ENCODE peak calls at places on chromosomes 16 and 17, in seven cellular contexts. M is mesendoderm, N is neuronal stem cell, H is H9, C is IMR-90, A is H1, P is trophoblast cell. D is an unnamed sample.
A peak's percentile ranks its signal among the peaks of the same experiment; 100 is the strongest.

GRCh38 chr17:37494971-37495370 is 5.3 kb downstream of the DUSP14 start:
- DNase-seq in H (peak; percentile 56), A (no peak), N (no peak), P (no peak), M (no peak), C (no peak), D (no peak)

GRCh38 chr17:32527146-32527545 is 40.4 kb downstream of the CDK5R1 start:
- DNase-seq in H (no peak), M (no peak), A (no peak), C (no peak), P (no peak), N (no peak), D (no peak)

GRCh38 chr17:73575470-73576235 is 68.6 kb downstream of the SDK2 start:
- DNase-seq in M (no peak), N (no peak), C (no peak), P (peak; percentile 11), A (no peak), H (no peak), D (no peak)

GRCh38 chr16:87628940-87629339 is 26.6 kb downstream of the JPH3 start:
- DNase-seq in P (peak; percentile 87), H (no peak), N (no peak), M (peak; percentile 67), C (peak; percentile 28), A (no peak), D (peak; percentile 50)

GRCh38 chr16:4768549-4769305 is 1.8 kb upstream of the ZNF500 start:
- DNase-seq in N (peak; percentile 96), M (peak; percentile 98), C (peak; percentile 92), P (peak; percentile 96), A (peak; percentile 82), H (peak; percentile 98), D (peak; percentile 95)

GRCh38 chr16:51592013-51592501 is 441.0 kb upstream of the SALL1 start:
- DNase-seq in C (no peak), P (no peak), N (no peak), M (no peak), A (no peak), H (no peak), D (no peak)

GRCh38 chr17:41917192-41917591 is 1.6 kb downstream of the ACLY start:
- DNase-seq in N (no peak), M (no peak), A (no peak), C (peak; percentile 59), H (no peak), P (no peak), D (peak; percentile 38)

GRCh38 chr17:40310882-40311391 is 2.0 kb downstream of the RARA start:
- DNase-seq in H (no peak), C (no peak), A (no peak), M (no peak), P (no peak), N (no peak), D (no peak)

GRCh38 chr16:11439790-11440656 is 94.8 kb downstream of the RMI2 start:
- DNase-seq in C (no peak), A (no peak), N (no peak), P (no peak), H (no peak), M (peak; percentile 8), D (no peak)

GRCh38 chr16:4698321-4699029 is 5.1 kb downstream of the NUDT16L1 start:
- DNase-seq in C (no peak), A (no peak), M (no peak), P (no peak), N (no peak), H (no peak), D (no peak)

GRCh38 chr17:78939615-78940014 is 14.4 kb upstream of the TIMP2 start:
- DNase-seq in N (no peak), C (peak; percentile 52), H (no peak), P (no peak), A (no peak), M (no peak), D (no peak)

GRCh38 chr17:66415366-66416206 is 113.2 kb downstream of the PRKCA start:
- DNase-seq in A (no peak), P (no peak), N (no peak), H (no peak), M (no peak), C (no peak), D (no peak)

GRCh38 chr17:17313350-17313991 is 10.3 kb downstream of the NT5M start:
- DNase-seq in C (no peak), A (peak; percentile 58), P (peak; percentile 50), M (peak; percentile 78), H (peak; percentile 91), N (no peak), D (no peak)

GRCh38 chr17:77304051-77304745 is 163.4 kb downstream of the SEC14L1 start:
- DNase-seq in A (no peak), P (no peak), M (no peak), C (no peak), N (no peak), H (no peak), D (peak; percentile 22)

GRCh38 chr16:53821487-53821886 is 117.5 kb downstream of the FTO start:
- DNase-seq in H (no peak), A (no peak), P (peak; percentile 87), C (peak; percentile 42), M (peak; percentile 11), N (no peak), D (peak; percentile 22)

GRCh38 chr17:17398188-17398927 is 78.4 kb upstream of the MED9 start:
- DNase-seq in A (no peak), H (no peak), C (peak; percentile 34), P (no peak), M (no peak), N (no peak), D (no peak)

GRCh38 chr16:12716658-12717057 is 87.0 kb downstream of the CPPED1 start:
- DNase-seq in N (no peak), C (no peak), P (no peak), M (no peak), H (no peak), A (no peak), D (no peak)

GRCh38 chr17:4208228-4208627 is 55.6 kb downstream of the ANKFY1 start:
- DNase-seq in M (peak; percentile 78), H (peak; percentile 31), N (no peak), P (peak; percentile 91), A (no peak), C (peak; percentile 28), D (no peak)

GRCh38 chr16:59878479-59878878 is 1144.4 kb upstream of the GOT2 start:
- DNase-seq in H (no peak), N (no peak), A (no peak), M (no peak), C (peak; percentile 4), P (no peak), D (no peak)

DNA sequence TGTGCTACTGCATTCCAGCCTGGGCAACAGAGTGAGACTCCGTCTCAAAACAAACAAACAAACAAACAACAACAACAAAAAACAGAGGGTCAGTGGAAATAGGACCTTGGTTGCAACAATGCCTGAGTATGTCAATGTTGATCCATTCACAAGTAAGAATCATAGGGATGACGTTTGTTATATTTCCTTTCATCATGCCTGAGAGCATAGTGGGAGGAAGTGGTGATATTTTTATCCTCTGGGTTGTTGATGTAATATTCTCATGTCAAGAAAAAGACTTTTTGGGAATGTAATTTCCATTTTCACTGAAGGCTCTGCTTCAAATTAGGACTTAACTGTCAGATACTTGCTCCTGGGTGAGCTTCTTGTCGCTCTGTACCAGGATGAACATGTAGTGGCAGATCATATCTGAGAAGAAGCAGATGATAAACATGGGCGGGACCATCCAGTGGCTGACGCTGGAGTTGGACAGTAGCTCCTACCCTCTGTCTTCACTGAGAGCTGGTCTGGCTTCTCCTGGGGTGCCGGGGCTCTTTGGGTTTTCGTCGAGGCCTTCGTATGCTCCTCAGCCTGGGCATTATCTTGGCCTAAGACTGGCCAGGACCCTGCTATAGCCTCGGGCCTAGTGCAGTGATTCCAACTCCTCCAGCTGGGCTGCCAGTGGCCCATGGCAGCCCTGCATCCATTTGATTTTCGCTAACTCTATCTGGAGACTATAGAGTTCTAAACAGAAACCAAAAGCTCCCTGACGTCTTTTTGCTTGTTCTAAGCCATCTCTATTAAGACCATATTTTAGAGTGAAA is 19.6 kb downstream of the CYB5B start:
- DNase-seq in A (no peak), M (no peak), C (peak; percentile 47), H (no peak), N (no peak), P (no peak), D (peak; percentile 67)
- H2BK120ac ChIP-seq in A (no peak overlapping the region), M (no peak overlapping the region), C (peak overlapping the region; percentile 61), H (no peak overlapping the region), N (no peak overlapping the region), P (no peak overlapping the region), D (no peak overlapping the region)

DNA sequence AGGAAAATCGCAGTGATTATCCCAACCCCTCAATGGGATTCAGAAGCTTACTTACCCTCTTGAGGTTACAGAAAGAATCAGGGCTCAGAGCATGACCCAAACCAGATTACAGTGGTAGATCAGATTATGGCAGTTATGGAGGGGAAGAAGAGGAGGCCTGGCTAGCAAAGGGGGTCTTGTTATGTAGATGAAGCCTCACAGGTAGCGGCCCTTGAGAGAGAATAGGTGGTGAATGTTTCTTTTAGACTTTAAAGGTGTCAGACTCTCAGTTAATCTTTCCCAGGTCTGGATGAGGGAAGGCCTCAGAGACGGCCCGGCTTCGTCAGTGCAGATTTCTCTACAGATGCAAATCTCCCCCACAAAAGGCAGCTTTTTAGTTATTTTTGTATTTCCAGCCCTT is 15.6 kb downstream of the RNF112 start:
- DNase-seq in A (no peak), M (peak; percentile 57), N (no peak), H (peak; percentile 61), P (no peak), C (no peak), D (no peak)
- H2BK120ac ChIP-seq in A (no peak overlapping the region), M (no peak overlapping the region), N (no peak overlapping the region), H (no peak overlapping the region), P (no peak overlapping the region), C (no peak overlapping the region), D (no peak overlapping the region)

DNA sequence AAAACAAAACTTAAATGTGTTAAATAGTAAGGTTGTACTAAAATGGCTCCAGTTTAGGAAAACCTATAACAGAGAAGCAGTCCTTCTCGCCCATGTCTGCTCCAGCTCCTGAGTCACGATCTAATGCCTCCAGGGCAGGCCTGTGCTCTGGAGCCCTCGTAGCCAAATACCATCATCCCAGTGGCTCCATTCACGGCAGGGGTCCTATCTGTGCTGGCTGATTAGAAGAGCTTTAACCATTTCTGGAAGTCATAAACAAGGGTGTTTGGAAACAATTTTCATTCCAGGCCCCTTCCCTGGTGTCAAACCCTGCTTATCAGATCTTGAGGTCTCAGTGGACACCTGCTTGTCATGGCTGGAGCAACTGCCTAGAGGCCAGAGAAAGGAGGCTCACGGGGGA is 336.9 kb downstream of the SOX9 start:
- DNase-seq in H (no peak), M (peak; percentile 66), C (no peak), A (no peak), P (peak; percentile 78), N (no peak), D (no peak)
- H2BK120ac ChIP-seq in H (no peak overlapping the region), M (no peak overlapping the region), C (no peak overlapping the region), A (no peak overlapping the region), P (no peak overlapping the region), N (no peak overlapping the region), D (no peak overlapping the region)

DNA sequence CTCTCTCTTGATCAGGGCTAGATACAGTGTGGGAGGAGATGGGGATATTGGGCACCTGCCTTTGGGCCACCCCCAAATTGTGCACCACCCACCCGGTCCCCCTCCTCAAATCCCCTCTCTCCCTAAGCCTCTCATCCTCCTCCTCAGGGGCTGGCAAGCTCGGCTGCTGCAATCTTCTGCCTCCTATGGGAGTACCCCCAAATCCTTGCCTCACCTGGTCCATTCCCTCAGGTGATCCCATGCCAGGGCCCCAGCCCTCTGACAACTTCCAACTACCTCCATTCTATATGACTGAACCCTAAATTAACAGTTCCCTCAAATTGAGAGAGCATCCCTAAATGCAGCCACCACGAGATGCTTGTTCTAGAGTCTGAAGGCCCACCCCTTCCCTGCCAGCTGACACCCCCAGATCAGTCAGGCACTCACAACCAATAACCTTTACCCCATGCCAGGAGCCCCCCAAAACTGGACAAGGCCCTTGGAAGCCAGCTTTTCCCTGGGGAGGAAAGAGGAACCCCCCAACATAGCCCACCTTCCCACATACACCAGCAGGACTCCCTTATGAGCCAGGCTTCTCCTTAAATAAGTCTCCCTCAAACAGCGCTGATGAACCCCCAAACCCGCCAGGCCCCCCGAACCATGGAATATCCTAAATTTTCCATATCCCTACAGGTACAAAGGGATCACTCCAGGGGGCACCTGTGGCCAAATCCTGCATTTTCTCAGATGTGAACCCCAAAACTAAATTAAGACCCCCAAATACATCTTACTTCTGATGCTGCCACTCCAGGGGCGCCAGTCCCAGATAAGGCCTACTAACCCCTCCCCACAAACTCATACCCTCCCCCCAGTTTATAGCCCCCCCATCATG is 3.2 kb downstream of the DLG4 start:
- DNase-seq in C (no peak), N (no peak), H (no peak), M (no peak), A (no peak), P (no peak), D (no peak)
- H2BK120ac ChIP-seq in C (no peak overlapping the region), N (no peak overlapping the region), H (no peak overlapping the region), M (peak overlapping the region; percentile 55), A (no peak overlapping the region), P (no peak overlapping the region), D (peak overlapping the region; percentile 98)

D was measured in mesenchymal stem cell.